ENCODE peak calls at places on chromosome 18, in five cellular contexts. N is coronary artery, E is brain microvascular endothelial cell, K is GM13977, X is DND-41. O is an unnamed sample.

GRCh38 chr18:55633032-55633431 is 45.0 kb upstream of the TCF4 start:
- DNase-seq in N (no peak), E (no peak), K (no peak), X (no peak), O (no peak)

GRCh38 chr18:6482198-6482977 is 67.7 kb upstream of the L3MBTL4 start:
- DNase-seq in N (peak; percentile 80), E (peak; percentile 70), K (peak; percentile 68), X (no peak), O (no peak)

GRCh38 chr18:58495634-58496033 is 133.3 kb downstream of the ALPK2 start:
- DNase-seq in N (no peak), E (no peak), K (peak; percentile 40), X (no peak), O (no peak)

GRCh38 chr18:70073442-70073841 is 125.8 kb upstream of the CD226 start:
- DNase-seq in N (no peak), E (no peak), K (no peak), X (no peak), O (no peak)

GRCh38 chr18:2258954-2259353 is 312.4 kb downstream of the METTL4 start:
- DNase-seq in N (no peak), E (no peak), K (no peak), X (no peak), O (no peak)

GRCh38 chr18:58228176-58228575 is 184.2 kb downstream of the NEDD4L start:
- DNase-seq in N (no peak), E (no peak), K (no peak), X (no peak), O (no peak)

GRCh38 chr18:70151554-70152130 is 53.8 kb downstream of the RTTN start:
- DNase-seq in N (no peak), E (no peak), K (no peak), X (no peak), O (no peak)

GRCh38 chr18:70621710-70622109 is 332.9 kb downstream of the SOCS6 start:
- DNase-seq in N (no peak), E (no peak), K (no peak), X (peak; percentile 56), O (no peak)

GRCh38 chr18:13406770-13407169 is 188.2 kb downstream of the LDLRAD4 start:
- DNase-seq in N (no peak), E (no peak), K (no peak), X (no peak), O (no peak)

GRCh38 chr18:22026889-22027288 is 142.5 kb upstream of the GATA6 start:
- DNase-seq in N (no peak), E (no peak), K (no peak), X (no peak), O (no peak)

GRCh38 chr18:72826736-72827135 is 41.1 kb downstream of the NETO1 start:
- DNase-seq in N (no peak), E (no peak), K (no peak), X (no peak), O (no peak)

GRCh38 chr18:48541026-48541746 is 2.4 kb downstream of the CTIF start:
- DNase-seq in N (peak; percentile 87), E (peak; percentile 61), K (peak; percentile 65), X (no peak), O (peak; percentile 80)

GRCh38 chr18:76589309-76589708 is 94.3 kb upstream of the ZNF516 start:
- DNase-seq in N (no peak), E (no peak), K (no peak), X (no peak), O (no peak)

GRCh38 chr18:58776084-58776483 is 88.6 kb upstream of the ZNF532 start:
- DNase-seq in N (no peak), E (no peak), K (no peak), X (no peak), O (no peak)

GRCh38 chr18:57544958-57545661 is 41.4 kb downstream of the FECH start:
- DNase-seq in N (no peak), E (no peak), K (peak; percentile 45), X (peak; percentile 13), O (no peak)

GRCh38 chr18:56407631-56408030 is 230.8 kb downstream of the TXNL1 start:
- DNase-seq in N (no peak), E (no peak), K (no peak), X (no peak), O (no peak)

GRCh38 chr18:71665131-71665530 is 879.0 kb downstream of the CBLN2 start:
- DNase-seq in N (no peak), E (no peak), K (no peak), X (no peak), O (no peak)

GRCh38 chr18:58505181-58505580 is 123.7 kb downstream of the ALPK2 start:
- DNase-seq in N (no peak), E (no peak), K (no peak), X (no peak), O (no peak)

GRCh38 chr18:13035249-13035914 is 44.2 kb downstream of the CEP192 start:
- DNase-seq in N (no peak), E (no peak), K (no peak), X (no peak), O (no peak)

GRCh38 chr18:78032574-78032973 is 782.9 kb downstream of the GALR1 start:
- DNase-seq in N (no peak), E (no peak), K (no peak), X (no peak), O (no peak)

GRCh38 chr18:37861981-37862380 is 296.4 kb upstream of the CELF4 start:
- DNase-seq in N (no peak), E (no peak), K (no peak), X (no peak), O (no peak)

GRCh38 chr18:79584491-79585394 is 94.9 kb upstream of the CTDP1 start:
- DNase-seq in N (peak; percentile 50), E (no peak), K (no peak), X (no peak), O (peak; percentile 43)

GRCh38 chr18:10518595-10519273 is 7.1 kb upstream of the NAPG start:
- DNase-seq in N (no peak), E (peak; percentile 13), K (peak; percentile 19), X (no peak), O (no peak)
- TF ChIP-seq CTCF in N (no peak), E (peak; percentile 54), K (peak; percentile 42), X (peak; percentile 4), O (peak; percentile 59)

GRCh38 chr18:23701544-23702064 is 12.4 kb downstream of the LAMA3 start:
- DNase-seq in N (no peak), E (no peak), K (no peak), X (no peak), O (no peak)

GRCh38 chr18:23703987-23704384 is 14.7 kb downstream of the LAMA3 start:
- DNase-seq in N (peak; percentile 52), E (no peak), K (no peak), X (no peak), O (no peak)

GRCh38 chr18:23702606-23703005 is 13.4 kb downstream of the LAMA3 start:
- DNase-seq in N (peak; percentile 33), E (no peak), K (no peak), X (no peak), O (no peak)

GRCh38 chr18:23704806-23705205 is 15.6 kb downstream of the LAMA3 start:
- DNase-seq in N (no peak), E (no peak), K (no peak), X (no peak), O (no peak)

DNA sequence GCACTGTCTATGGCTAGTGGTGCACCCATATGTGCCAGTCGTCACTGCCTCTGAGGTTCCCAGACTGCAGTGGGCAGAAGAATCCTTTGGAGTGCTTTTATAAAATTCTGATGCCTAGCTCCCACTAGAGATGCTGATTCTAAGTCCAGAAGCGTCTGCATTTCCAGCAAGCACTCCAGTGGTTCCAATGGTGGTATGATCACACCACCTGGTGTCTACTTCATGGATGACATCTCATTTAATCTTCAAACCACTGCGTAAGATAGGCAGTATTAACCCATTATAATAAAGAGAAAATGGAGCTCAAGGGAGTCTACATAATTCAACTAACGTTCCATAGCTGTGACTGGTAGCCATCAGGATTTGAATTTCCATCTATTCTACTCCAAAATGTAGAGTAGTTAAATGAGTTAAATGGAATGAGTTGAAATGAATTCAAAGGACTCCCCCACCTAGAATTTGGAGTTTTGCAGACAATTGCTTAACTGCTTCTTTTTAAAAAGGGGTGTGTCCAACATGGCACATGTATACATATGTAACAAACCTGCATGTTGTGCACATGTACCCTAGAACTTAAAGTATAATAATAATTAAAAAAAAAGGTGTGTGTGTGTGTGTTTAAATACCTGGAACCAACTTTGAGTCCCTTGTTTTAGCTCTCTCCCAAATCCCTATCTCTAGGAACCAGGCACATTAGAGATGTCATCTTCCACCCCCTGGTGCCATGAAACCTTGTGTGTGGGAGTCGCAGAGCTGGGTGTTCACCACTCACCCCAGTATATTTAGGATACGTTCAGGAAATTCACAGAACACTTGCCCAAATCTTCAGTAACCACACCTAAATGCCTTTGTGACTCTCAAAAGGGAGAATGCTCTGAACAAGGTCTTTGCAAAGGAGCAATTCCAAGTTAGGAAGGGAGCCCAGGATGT is 14.1 kb downstream of the LAMA3 start:
- DNase-seq in N (peak; percentile 33), E (peak; percentile 81), K (peak; percentile 52), X (no peak), O (no peak)
- TF ChIP-seq CTCF in N (no peak), E (peak; percentile 69), K (peak; percentile 41), X (peak; percentile 46), O (peak; percentile 68)

GRCh38 chr18:515838-516237 is 15.3 kb upstream of the COLEC12 start:
- DNase-seq in N (no peak), E (no peak), K (no peak), X (no peak), O (no peak)
- TF ChIP-seq CTCF in N (no peak), E (no peak), K (no peak), X (no peak), O (no peak)

GRCh38 chr18:50981381-50981780 is 13.5 kb downstream of the ELAC1 start:
- DNase-seq in N (no peak), E (no peak), K (no peak), X (no peak), O (no peak)

GRCh38 chr18:50987261-50987660 is 19.4 kb downstream of the ELAC1 start:
- DNase-seq in N (no peak), E (no peak), K (no peak), X (no peak), O (no peak)

GRCh38 chr18:50982086-50982801 is 14.4 kb downstream of the ELAC1 start:
- DNase-seq in N (no peak), E (no peak), K (no peak), X (no peak), O (no peak)

GRCh38 chr18:50986360-50987087 is 18.7 kb downstream of the ELAC1 start:
- DNase-seq in N (no peak), E (peak; percentile 16), K (no peak), X (no peak), O (no peak)

GRCh38 chr18:50982802-50983179 is 15.0 kb downstream of the ELAC1 start:
- DNase-seq in N (no peak), E (peak; percentile 4), K (no peak), X (no peak), O (no peak)
- TF ChIP-seq CTCF in N (no peak), E (no peak), K (peak; percentile 13), X (peak; percentile 30), O (no peak)

DNA sequence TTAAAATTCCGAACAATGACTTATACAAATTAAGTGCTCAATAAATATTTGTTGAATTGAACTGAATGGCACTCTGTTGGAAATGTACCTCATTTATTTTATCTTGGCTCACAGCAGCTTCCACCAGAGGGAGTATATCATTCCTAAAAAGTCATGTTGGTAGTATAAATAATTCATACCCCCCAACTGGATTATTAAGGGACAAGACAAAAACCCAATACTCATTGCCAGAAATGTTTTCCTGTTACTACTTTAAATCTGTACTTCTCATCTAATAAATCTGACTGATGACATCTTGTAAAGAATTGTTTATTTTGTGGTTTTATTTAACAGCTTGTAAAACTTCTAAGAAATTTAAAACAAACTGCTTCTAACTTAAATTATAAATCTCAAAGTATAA is 163.9 kb downstream of the CDH2 start:
- DNase-seq in N (no peak), E (no peak), K (no peak), X (no peak), O (no peak)
- TF ChIP-seq CTCF in N (no peak), E (peak; percentile 48), K (no peak), X (peak; percentile 40), O (peak; percentile 70)

GRCh38 chr18:61582205-61582710 is 249.0 kb downstream of the CDH20 start:
- DNase-seq in N (peak; percentile 80), E (no peak), K (no peak), X (no peak), O (no peak)
- TF ChIP-seq CTCF in N (peak; percentile 28), E (no peak), K (no peak), X (no peak), O (no peak)